ENCODE peak calls at places on chromosomes 13 and 19, in nine cellular contexts. One of them, this sample, is unnamed.

GRCh38 chr19:3210347-3211017 is 14.0 kb upstream of the CELF5 start:
- DNase-seq in Caco-2: peak
- DNase-seq in left ventricle myocardium inferior: peak
- DNase-seq in GM13976: peak
- DNase-seq in psoas muscle: peak
- DNase-seq in CD4-positive, alpha-beta T cell: peak
- DNase-seq in GM10248: peak
- DNase-seq in breast epithelium: no peak
- DNase-seq in CD8-positive, alpha-beta T cell: peak
- DNase-seq in this sample: peak

GRCh38 chr13:33751151-33751550 is 66.8 kb upstream of the RFC3 start:
- DNase-seq in Caco-2: no peak
- DNase-seq in left ventricle myocardium inferior: no peak
- DNase-seq in GM13976: no peak
- DNase-seq in psoas muscle: no peak
- DNase-seq in CD4-positive, alpha-beta T cell: no peak
- DNase-seq in GM10248: no peak
- DNase-seq in breast epithelium: no peak
- DNase-seq in CD8-positive, alpha-beta T cell: no peak
- DNase-seq in this sample: no peak

GRCh38 chr13:46307554-46307953 is 79.5 kb downstream of the RUBCNL start:
- DNase-seq in Caco-2: no peak
- DNase-seq in left ventricle myocardium inferior: no peak
- DNase-seq in GM13976: no peak
- DNase-seq in psoas muscle: no peak
- DNase-seq in CD4-positive, alpha-beta T cell: no peak
- DNase-seq in GM10248: no peak
- DNase-seq in breast epithelium: no peak
- DNase-seq in CD8-positive, alpha-beta T cell: no peak
- DNase-seq in this sample: no peak

GRCh38 chr19:13804830-13805683 is 9.8 kb downstream of the ZSWIM4 start:
- DNase-seq in Caco-2: peak
- DNase-seq in left ventricle myocardium inferior: no peak
- DNase-seq in GM13976: no peak
- DNase-seq in psoas muscle: peak
- DNase-seq in CD4-positive, alpha-beta T cell: no peak
- DNase-seq in GM10248: peak
- DNase-seq in breast epithelium: no peak
- DNase-seq in CD8-positive, alpha-beta T cell: no peak
- DNase-seq in this sample: no peak

GRCh38 chr19:10104665-10105221 is 1.4 kb upstream of the PPAN start:
- DNase-seq in Caco-2: no peak
- DNase-seq in left ventricle myocardium inferior: no peak
- DNase-seq in GM13976: peak
- DNase-seq in psoas muscle: peak
- DNase-seq in CD4-positive, alpha-beta T cell: peak
- DNase-seq in GM10248: peak
- DNase-seq in breast epithelium: no peak
- DNase-seq in CD8-positive, alpha-beta T cell: peak
- DNase-seq in this sample: peak

GRCh38 chr13:33863390-33863789 is 45.4 kb downstream of the RFC3 start:
- DNase-seq in Caco-2: no peak
- DNase-seq in left ventricle myocardium inferior: no peak
- DNase-seq in GM13976: no peak
- DNase-seq in psoas muscle: no peak
- DNase-seq in CD4-positive, alpha-beta T cell: no peak
- DNase-seq in GM10248: no peak
- DNase-seq in breast epithelium: no peak
- DNase-seq in CD8-positive, alpha-beta T cell: no peak
- DNase-seq in this sample: no peak

GRCh38 chr13:96860829-96861228 is 133.4 kb downstream of the OXGR1 start:
- DNase-seq in Caco-2: no peak
- DNase-seq in left ventricle myocardium inferior: no peak
- DNase-seq in GM13976: no peak
- DNase-seq in psoas muscle: no peak
- DNase-seq in CD4-positive, alpha-beta T cell: no peak
- DNase-seq in GM10248: no peak
- DNase-seq in breast epithelium: no peak
- DNase-seq in CD8-positive, alpha-beta T cell: no peak
- DNase-seq in this sample: no peak

GRCh38 chr19:30076751-30077670 is 135.0 kb downstream of the URI1 start:
- DNase-seq in Caco-2: no peak
- DNase-seq in left ventricle myocardium inferior: no peak
- DNase-seq in GM13976: no peak
- DNase-seq in psoas muscle: peak
- DNase-seq in CD4-positive, alpha-beta T cell: no peak
- DNase-seq in GM10248: no peak
- DNase-seq in breast epithelium: no peak
- DNase-seq in CD8-positive, alpha-beta T cell: no peak
- DNase-seq in this sample: no peak

GRCh38 chr19:52188822-52189744 is 769 bp upstream of the PPP2R1A start:
- DNase-seq in Caco-2: no peak
- DNase-seq in left ventricle myocardium inferior: peak
- DNase-seq in GM13976: no peak
- DNase-seq in psoas muscle: peak
- DNase-seq in CD4-positive, alpha-beta T cell: no peak
- DNase-seq in GM10248: no peak
- DNase-seq in breast epithelium: peak
- DNase-seq in CD8-positive, alpha-beta T cell: no peak
- DNase-seq in this sample: no peak

GRCh38 chr19:10086904-10087256 is 763 bp downstream of the SHFL start:
- DNase-seq in Caco-2: no peak
- DNase-seq in left ventricle myocardium inferior: no peak
- DNase-seq in GM13976: peak
- DNase-seq in psoas muscle: peak
- DNase-seq in CD4-positive, alpha-beta T cell: peak
- DNase-seq in GM10248: no peak
- DNase-seq in breast epithelium: no peak
- DNase-seq in CD8-positive, alpha-beta T cell: no peak
- DNase-seq in this sample: no peak

GRCh38 chr19:36605101-36605838 is at the start of gene ZNF382:
- DNase-seq in Caco-2: no peak
- DNase-seq in left ventricle myocardium inferior: peak
- DNase-seq in GM13976: peak
- DNase-seq in psoas muscle: peak
- DNase-seq in CD4-positive, alpha-beta T cell: peak
- DNase-seq in GM10248: peak
- DNase-seq in breast epithelium: peak
- DNase-seq in CD8-positive, alpha-beta T cell: peak
- DNase-seq in this sample: peak

GRCh38 chr19:18062043-18062442 is 24.7 kb downstream of the IL12RB1 start:
- DNase-seq in Caco-2: no peak
- DNase-seq in left ventricle myocardium inferior: no peak
- DNase-seq in GM13976: no peak
- DNase-seq in psoas muscle: no peak
- DNase-seq in CD4-positive, alpha-beta T cell: no peak
- DNase-seq in GM10248: no peak
- DNase-seq in breast epithelium: no peak
- DNase-seq in CD8-positive, alpha-beta T cell: no peak
- DNase-seq in this sample: no peak

GRCh38 chr13:52137489-52137888 is 8.6 kb upstream of the NEK5 start:
- DNase-seq in Caco-2: no peak
- DNase-seq in left ventricle myocardium inferior: no peak
- DNase-seq in GM13976: no peak
- DNase-seq in psoas muscle: no peak
- DNase-seq in CD4-positive, alpha-beta T cell: no peak
- DNase-seq in GM10248: no peak
- DNase-seq in breast epithelium: no peak
- DNase-seq in CD8-positive, alpha-beta T cell: no peak
- DNase-seq in this sample: no peak

GRCh38 chr13:47287291-47287751 is 390.5 kb upstream of the HTR2A start:
- DNase-seq in Caco-2: no peak
- DNase-seq in left ventricle myocardium inferior: no peak
- DNase-seq in GM13976: no peak
- DNase-seq in psoas muscle: no peak
- DNase-seq in CD4-positive, alpha-beta T cell: no peak
- DNase-seq in GM10248: no peak
- DNase-seq in breast epithelium: no peak
- DNase-seq in CD8-positive, alpha-beta T cell: no peak
- DNase-seq in this sample: no peak

GRCh38 chr13:44917589-44918322 is 71.5 kb downstream of the NUFIP1 start:
- DNase-seq in Caco-2: peak
- DNase-seq in left ventricle myocardium inferior: peak
- DNase-seq in GM13976: peak
- DNase-seq in psoas muscle: peak
- DNase-seq in CD4-positive, alpha-beta T cell: peak
- DNase-seq in GM10248: peak
- DNase-seq in breast epithelium: peak
- DNase-seq in CD8-positive, alpha-beta T cell: peak
- DNase-seq in this sample: peak

GRCh38 chr19:58229255-58229639 is 533 bp downstream of the ZNF544 start:
- DNase-seq in Caco-2: peak
- DNase-seq in left ventricle myocardium inferior: no peak
- DNase-seq in GM13976: no peak
- DNase-seq in psoas muscle: no peak
- DNase-seq in CD4-positive, alpha-beta T cell: no peak
- DNase-seq in GM10248: no peak
- DNase-seq in breast epithelium: no peak
- DNase-seq in CD8-positive, alpha-beta T cell: no peak
- DNase-seq in this sample: no peak

GRCh38 chr19:40241809-40242384 is 15.4 kb upstream of the CCNP start:
- DNase-seq in Caco-2: no peak
- DNase-seq in left ventricle myocardium inferior: peak
- DNase-seq in GM13976: no peak
- DNase-seq in psoas muscle: peak
- DNase-seq in CD4-positive, alpha-beta T cell: no peak
- DNase-seq in GM10248: no peak
- DNase-seq in breast epithelium: peak
- DNase-seq in CD8-positive, alpha-beta T cell: no peak
- DNase-seq in this sample: no peak

GRCh38 chr19:16100524-16100923 is 11.2 kb upstream of the RAB8A start:
- DNase-seq in Caco-2: no peak
- DNase-seq in left ventricle myocardium inferior: no peak
- DNase-seq in GM13976: no peak
- DNase-seq in psoas muscle: peak
- DNase-seq in CD4-positive, alpha-beta T cell: no peak
- DNase-seq in GM10248: no peak
- DNase-seq in breast epithelium: no peak
- DNase-seq in CD8-positive, alpha-beta T cell: no peak
- DNase-seq in this sample: no peak

GRCh38 chr19:16098821-16099220 is 12.9 kb upstream of the RAB8A start:
- DNase-seq in Caco-2: no peak
- DNase-seq in left ventricle myocardium inferior: no peak
- DNase-seq in GM13976: no peak
- DNase-seq in psoas muscle: no peak
- DNase-seq in CD4-positive, alpha-beta T cell: no peak
- DNase-seq in GM10248: no peak
- DNase-seq in breast epithelium: no peak
- DNase-seq in CD8-positive, alpha-beta T cell: no peak
- DNase-seq in this sample: no peak

GRCh38 chr19:16106121-16106520 is 5.6 kb upstream of the RAB8A start:
- DNase-seq in Caco-2: no peak
- DNase-seq in left ventricle myocardium inferior: no peak
- DNase-seq in GM13976: no peak
- DNase-seq in psoas muscle: no peak
- DNase-seq in CD4-positive, alpha-beta T cell: no peak
- DNase-seq in GM10248: no peak
- DNase-seq in breast epithelium: no peak
- DNase-seq in CD8-positive, alpha-beta T cell: no peak
- DNase-seq in this sample: peak

GRCh38 chr19:16104722-16105121 is 7.0 kb upstream of the RAB8A start:
- DNase-seq in Caco-2: no peak
- DNase-seq in left ventricle myocardium inferior: no peak
- DNase-seq in GM13976: no peak
- DNase-seq in psoas muscle: no peak
- DNase-seq in CD4-positive, alpha-beta T cell: no peak
- DNase-seq in GM10248: no peak
- DNase-seq in breast epithelium: no peak
- DNase-seq in CD8-positive, alpha-beta T cell: no peak
- DNase-seq in this sample: no peak
- TF ChIP-seq CTCF in Caco-2: no peak
- TF ChIP-seq CTCF in left ventricle myocardium inferior: no peak
- TF ChIP-seq CTCF in GM13976: no peak
- TF ChIP-seq CTCF in psoas muscle: no peak
- TF ChIP-seq CTCF in CD4-positive, alpha-beta T cell: no peak
- TF ChIP-seq CTCF in GM10248: no peak
- TF ChIP-seq CTCF in breast epithelium: no peak
- TF ChIP-seq CTCF in CD8-positive, alpha-beta T cell: no peak
- TF ChIP-seq CTCF in this sample: no peak

GRCh38 chr19:48506138-48506733 is 5.4 kb downstream of the LMTK3 start:
- DNase-seq in Caco-2: peak
- DNase-seq in left ventricle myocardium inferior: no peak
- DNase-seq in GM13976: peak
- DNase-seq in psoas muscle: no peak
- DNase-seq in CD4-positive, alpha-beta T cell: no peak
- DNase-seq in GM10248: peak
- DNase-seq in breast epithelium: no peak
- DNase-seq in CD8-positive, alpha-beta T cell: peak
- DNase-seq in this sample: peak
- TF ChIP-seq CTCF in Caco-2: peak
- TF ChIP-seq CTCF in left ventricle myocardium inferior: peak
- TF ChIP-seq CTCF in GM13976: no peak
- TF ChIP-seq CTCF in psoas muscle: peak
- TF ChIP-seq CTCF in CD4-positive, alpha-beta T cell: peak
- TF ChIP-seq CTCF in GM10248: peak
- TF ChIP-seq CTCF in breast epithelium: peak
- TF ChIP-seq CTCF in CD8-positive, alpha-beta T cell: peak
- TF ChIP-seq CTCF in this sample: peak

GRCh38 chr19:1809663-1810062 is 2.4 kb downstream of the ATP8B3 start:
- DNase-seq in Caco-2: no peak
- DNase-seq in left ventricle myocardium inferior: no peak
- DNase-seq in GM13976: no peak
- DNase-seq in psoas muscle: no peak
- DNase-seq in CD4-positive, alpha-beta T cell: no peak
- DNase-seq in GM10248: no peak
- DNase-seq in breast epithelium: no peak
- DNase-seq in CD8-positive, alpha-beta T cell: no peak
- DNase-seq in this sample: no peak
- TF ChIP-seq CTCF in Caco-2: no peak
- TF ChIP-seq CTCF in left ventricle myocardium inferior: no peak
- TF ChIP-seq CTCF in GM13976: no peak
- TF ChIP-seq CTCF in psoas muscle: no peak
- TF ChIP-seq CTCF in CD4-positive, alpha-beta T cell: no peak
- TF ChIP-seq CTCF in GM10248: no peak
- TF ChIP-seq CTCF in breast epithelium: no peak
- TF ChIP-seq CTCF in CD8-positive, alpha-beta T cell: no peak
- TF ChIP-seq CTCF in this sample: no peak

DNA sequence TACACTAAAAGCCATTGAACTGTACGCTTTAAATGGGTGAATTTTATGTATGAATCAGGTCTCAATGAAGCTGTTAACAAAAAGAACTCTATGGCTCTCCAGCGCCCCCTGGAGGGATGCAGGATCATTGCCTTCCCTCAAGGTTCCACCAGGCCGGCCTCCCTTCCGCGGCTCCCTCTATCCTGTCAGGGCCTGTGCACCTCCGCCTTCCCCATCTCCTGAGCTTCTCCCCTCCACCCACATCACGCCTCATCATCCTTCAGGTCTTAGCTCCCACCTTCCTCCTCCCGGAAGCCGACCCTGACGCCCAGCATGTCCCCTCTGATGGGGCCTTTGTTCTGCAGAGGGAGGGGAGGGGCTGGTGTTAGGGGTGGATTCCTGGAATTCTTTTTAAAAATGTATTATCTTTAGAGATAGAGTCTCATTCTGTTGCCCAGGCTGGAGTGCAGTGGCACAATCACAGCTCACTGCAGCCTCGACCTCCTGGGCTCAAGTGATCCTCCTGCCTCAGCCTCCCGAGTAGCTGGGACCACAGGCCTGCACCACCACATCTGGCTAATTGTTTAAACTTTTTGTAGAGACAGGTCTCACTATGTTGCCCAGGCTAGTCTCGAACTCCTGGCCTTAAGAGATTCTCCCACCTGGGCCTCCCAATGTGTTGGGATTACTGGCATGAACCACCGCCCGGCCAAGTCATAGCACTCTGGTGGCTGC is 27.7 kb downstream of the MEIS3 start:
- DNase-seq in Caco-2: peak
- DNase-seq in left ventricle myocardium inferior: peak
- DNase-seq in GM13976: peak
- DNase-seq in psoas muscle: peak
- DNase-seq in CD4-positive, alpha-beta T cell: peak
- DNase-seq in GM10248: peak
- DNase-seq in breast epithelium: peak
- DNase-seq in CD8-positive, alpha-beta T cell: peak
- DNase-seq in this sample: peak
- TF ChIP-seq CTCF in Caco-2: peak
- TF ChIP-seq CTCF in left ventricle myocardium inferior: peak
- TF ChIP-seq CTCF in GM13976: peak
- TF ChIP-seq CTCF in psoas muscle: peak
- TF ChIP-seq CTCF in CD4-positive, alpha-beta T cell: peak
- TF ChIP-seq CTCF in GM10248: peak
- TF ChIP-seq CTCF in breast epithelium: peak
- TF ChIP-seq CTCF in CD8-positive, alpha-beta T cell: peak
- TF ChIP-seq CTCF in this sample: peak

This sample was measured in GM13977.